ENCODE peak calls at places on chromosome 7, in ten cellular contexts. One of them, this sample, is unnamed.

GRCh38 chr7:94405506-94405905 is 10.8 kb downstream of the COL1A2 start:
- DNase-seq in activated naive CD4-positive, alpha-beta T cell treated with anti-CD3 and anti-CD28 coated beads, Interleukin-2, amount 50 U/mL, for 16 hours: no peak
- DNase-seq in choroid plexus epithelial cell: peak
- DNase-seq in NCI-H1092: no peak
- DNase-seq in GM20000: no peak
- DNase-seq in fibroblast of lung: peak
- DNase-seq in posterior cingulate gyrus: no peak
- DNase-seq in stimulated activated CD4-positive, alpha-beta T cell treated with anti-CD3 and anti-CD28 coated beads, Interleukin-1b, Interleukin-23, amount 100 ng/mL, for 24 hours: no peak
- DNase-seq in activated CD4-positive, alpha-beta T cell treated with anti-CD3 and anti-CD28 coated beads for 36 hours: no peak
- DNase-seq in HT1080: peak
- DNase-seq in this sample: no peak

GRCh38 chr7:77867208-77867915 is 68.8 kb downstream of the PHTF2 start:
- DNase-seq in fibroblast of lung: no peak
- DNase-seq in choroid plexus epithelial cell: peak
- DNase-seq in NCI-H1092: no peak
- DNase-seq in activated naive CD4-positive, alpha-beta T cell treated with anti-CD3 and anti-CD28 coated beads, Interleukin-2, amount 50 U/mL, for 16 hours: no peak
- DNase-seq in activated CD4-positive, alpha-beta T cell treated with anti-CD3 and anti-CD28 coated beads for 36 hours: no peak
- DNase-seq in GM20000: no peak
- DNase-seq in stimulated activated CD4-positive, alpha-beta T cell treated with anti-CD3 and anti-CD28 coated beads, Interleukin-1b, Interleukin-23, amount 100 ng/mL, for 24 hours: no peak
- DNase-seq in posterior cingulate gyrus: no peak
- DNase-seq in HT1080: no peak
- DNase-seq in this sample: no peak

GRCh38 chr7:152399344-152399743 is 36.5 kb downstream of the KMT2C start:
- DNase-seq in GM20000: no peak
- DNase-seq in activated CD4-positive, alpha-beta T cell treated with anti-CD3 and anti-CD28 coated beads for 36 hours: no peak
- DNase-seq in fibroblast of lung: no peak
- DNase-seq in stimulated activated CD4-positive, alpha-beta T cell treated with anti-CD3 and anti-CD28 coated beads, Interleukin-1b, Interleukin-23, amount 100 ng/mL, for 24 hours: no peak
- DNase-seq in choroid plexus epithelial cell: no peak
- DNase-seq in posterior cingulate gyrus: no peak
- DNase-seq in activated naive CD4-positive, alpha-beta T cell treated with anti-CD3 and anti-CD28 coated beads, Interleukin-2, amount 50 U/mL, for 16 hours: no peak
- DNase-seq in NCI-H1092: no peak
- DNase-seq in HT1080: no peak
- DNase-seq in this sample: no peak

GRCh38 chr7:148527717-148528168 is 62.8 kb upstream of the C7orf33 start:
- DNase-seq in GM20000: peak
- DNase-seq in choroid plexus epithelial cell: peak
- DNase-seq in activated CD4-positive, alpha-beta T cell treated with anti-CD3 and anti-CD28 coated beads for 36 hours: peak
- DNase-seq in fibroblast of lung: peak
- DNase-seq in HT1080: peak
- DNase-seq in activated naive CD4-positive, alpha-beta T cell treated with anti-CD3 and anti-CD28 coated beads, Interleukin-2, amount 50 U/mL, for 16 hours: peak
- DNase-seq in posterior cingulate gyrus: peak
- DNase-seq in stimulated activated CD4-positive, alpha-beta T cell treated with anti-CD3 and anti-CD28 coated beads, Interleukin-1b, Interleukin-23, amount 100 ng/mL, for 24 hours: peak
- DNase-seq in NCI-H1092: peak
- DNase-seq in this sample: peak

GRCh38 chr7:38411404-38411803 is 138.0 kb upstream of the TARP start:
- DNase-seq in GM20000: no peak
- DNase-seq in HT1080: peak
- DNase-seq in activated CD4-positive, alpha-beta T cell treated with anti-CD3 and anti-CD28 coated beads for 36 hours: no peak
- DNase-seq in fibroblast of lung: no peak
- DNase-seq in posterior cingulate gyrus: no peak
- DNase-seq in NCI-H1092: no peak
- DNase-seq in stimulated activated CD4-positive, alpha-beta T cell treated with anti-CD3 and anti-CD28 coated beads, Interleukin-1b, Interleukin-23, amount 100 ng/mL, for 24 hours: no peak
- DNase-seq in activated naive CD4-positive, alpha-beta T cell treated with anti-CD3 and anti-CD28 coated beads, Interleukin-2, amount 50 U/mL, for 16 hours: no peak
- DNase-seq in choroid plexus epithelial cell: peak
- DNase-seq in this sample: peak

GRCh38 chr7:18440934-18441333 is 54.6 kb upstream of the HDAC9 start:
- DNase-seq in activated naive CD4-positive, alpha-beta T cell treated with anti-CD3 and anti-CD28 coated beads, Interleukin-2, amount 50 U/mL, for 16 hours: no peak
- DNase-seq in fibroblast of lung: no peak
- DNase-seq in posterior cingulate gyrus: no peak
- DNase-seq in GM20000: no peak
- DNase-seq in choroid plexus epithelial cell: no peak
- DNase-seq in HT1080: no peak
- DNase-seq in NCI-H1092: no peak
- DNase-seq in activated CD4-positive, alpha-beta T cell treated with anti-CD3 and anti-CD28 coated beads for 36 hours: no peak
- DNase-seq in stimulated activated CD4-positive, alpha-beta T cell treated with anti-CD3 and anti-CD28 coated beads, Interleukin-1b, Interleukin-23, amount 100 ng/mL, for 24 hours: no peak
- DNase-seq in this sample: no peak

GRCh38 chr7:77862691-77863090 is 64.1 kb downstream of the PHTF2 start:
- DNase-seq in HT1080: no peak
- DNase-seq in stimulated activated CD4-positive, alpha-beta T cell treated with anti-CD3 and anti-CD28 coated beads, Interleukin-1b, Interleukin-23, amount 100 ng/mL, for 24 hours: no peak
- DNase-seq in activated naive CD4-positive, alpha-beta T cell treated with anti-CD3 and anti-CD28 coated beads, Interleukin-2, amount 50 U/mL, for 16 hours: no peak
- DNase-seq in GM20000: no peak
- DNase-seq in NCI-H1092: peak
- DNase-seq in fibroblast of lung: peak
- DNase-seq in activated CD4-positive, alpha-beta T cell treated with anti-CD3 and anti-CD28 coated beads for 36 hours: no peak
- DNase-seq in posterior cingulate gyrus: no peak
- DNase-seq in choroid plexus epithelial cell: no peak
- DNase-seq in this sample: no peak

GRCh38 chr7:55965805-55966421 is 1.5 kb downstream of the NIPSNAP2 start:
- DNase-seq in choroid plexus epithelial cell: no peak
- DNase-seq in NCI-H1092: no peak
- DNase-seq in posterior cingulate gyrus: no peak
- DNase-seq in stimulated activated CD4-positive, alpha-beta T cell treated with anti-CD3 and anti-CD28 coated beads, Interleukin-1b, Interleukin-23, amount 100 ng/mL, for 24 hours: no peak
- DNase-seq in fibroblast of lung: no peak
- DNase-seq in activated naive CD4-positive, alpha-beta T cell treated with anti-CD3 and anti-CD28 coated beads, Interleukin-2, amount 50 U/mL, for 16 hours: no peak
- DNase-seq in GM20000: no peak
- DNase-seq in activated CD4-positive, alpha-beta T cell treated with anti-CD3 and anti-CD28 coated beads for 36 hours: no peak
- DNase-seq in HT1080: no peak
- DNase-seq in this sample: no peak

GRCh38 chr7:132347129-132347528 is 229.1 kb downstream of the PLXNA4 start:
- DNase-seq in GM20000: no peak
- DNase-seq in activated naive CD4-positive, alpha-beta T cell treated with anti-CD3 and anti-CD28 coated beads, Interleukin-2, amount 50 U/mL, for 16 hours: no peak
- DNase-seq in posterior cingulate gyrus: no peak
- DNase-seq in fibroblast of lung: no peak
- DNase-seq in activated CD4-positive, alpha-beta T cell treated with anti-CD3 and anti-CD28 coated beads for 36 hours: no peak
- DNase-seq in HT1080: no peak
- DNase-seq in stimulated activated CD4-positive, alpha-beta T cell treated with anti-CD3 and anti-CD28 coated beads, Interleukin-1b, Interleukin-23, amount 100 ng/mL, for 24 hours: no peak
- DNase-seq in choroid plexus epithelial cell: no peak
- DNase-seq in NCI-H1092: no peak
- DNase-seq in this sample: no peak